ENCODE peak calls at places on chromosomes 7 and 10, in ten cellular contexts. One of them, this sample, is unnamed.

GRCh38 chr7:150586778-150587152 is 19.6 kb downstream of the GIMAP4 start:
- DNase-seq in CD4-positive, alpha-beta T cell: no peak
- DNase-seq in tibial artery: no peak
- DNase-seq in psoas muscle: no peak
- DNase-seq in foreskin fibroblast: no peak
- DNase-seq in AG09309: no peak
- DNase-seq in vagina: no peak
- DNase-seq in CD8-positive, alpha-beta T cell: no peak
- DNase-seq in AG04449: no peak
- DNase-seq in cardiac muscle cell: no peak
- DNase-seq in this sample: no peak

GRCh38 chr7:71982847-71983246 is 429.3 kb downstream of the CALN1 start:
- DNase-seq in CD4-positive, alpha-beta T cell: no peak
- DNase-seq in tibial artery: no peak
- DNase-seq in psoas muscle: no peak
- DNase-seq in foreskin fibroblast: no peak
- DNase-seq in AG09309: no peak
- DNase-seq in vagina: no peak
- DNase-seq in CD8-positive, alpha-beta T cell: no peak
- DNase-seq in AG04449: no peak
- DNase-seq in cardiac muscle cell: no peak
- DNase-seq in this sample: no peak

GRCh38 chr10:79105164-79105739 is 36.5 kb downstream of the ZMIZ1 start:
- DNase-seq in CD4-positive, alpha-beta T cell: no peak
- DNase-seq in tibial artery: no peak
- DNase-seq in psoas muscle: no peak
- DNase-seq in foreskin fibroblast: no peak
- DNase-seq in AG09309: no peak
- DNase-seq in vagina: no peak
- DNase-seq in CD8-positive, alpha-beta T cell: no peak
- DNase-seq in AG04449: no peak
- DNase-seq in cardiac muscle cell: no peak
- DNase-seq in this sample: no peak

GRCh38 chr10:133335238-133336122 is 1.2 kb downstream of the CALY start:
- DNase-seq in CD4-positive, alpha-beta T cell: peak; percentile 79
- DNase-seq in tibial artery: no peak
- DNase-seq in psoas muscle: peak; percentile 57
- DNase-seq in foreskin fibroblast: peak; percentile 85
- DNase-seq in AG09309: no peak
- DNase-seq in vagina: no peak
- DNase-seq in CD8-positive, alpha-beta T cell: peak; percentile 87
- DNase-seq in AG04449: no peak
- DNase-seq in cardiac muscle cell: peak; percentile 79
- DNase-seq in this sample: no peak

GRCh38 chr10:114655671-114656070 is 2.4 kb downstream of the ABLIM1 start:
- DNase-seq in CD4-positive, alpha-beta T cell: no peak
- DNase-seq in tibial artery: no peak
- DNase-seq in psoas muscle: no peak
- DNase-seq in foreskin fibroblast: no peak
- DNase-seq in AG09309: no peak
- DNase-seq in vagina: no peak
- DNase-seq in CD8-positive, alpha-beta T cell: no peak
- DNase-seq in AG04449: no peak
- DNase-seq in cardiac muscle cell: no peak
- DNase-seq in this sample: no peak

GRCh38 chr10:128814024-128814423 is 653.0 kb upstream of the MGMT start:
- DNase-seq in CD4-positive, alpha-beta T cell: no peak
- DNase-seq in tibial artery: no peak
- DNase-seq in psoas muscle: no peak
- DNase-seq in foreskin fibroblast: no peak
- DNase-seq in AG09309: no peak
- DNase-seq in vagina: no peak
- DNase-seq in CD8-positive, alpha-beta T cell: no peak
- DNase-seq in AG04449: no peak
- DNase-seq in cardiac muscle cell: no peak
- DNase-seq in this sample: no peak

GRCh38 chr10:58264780-58265179 is 2.9 kb downstream of the IPMK start:
- DNase-seq in CD4-positive, alpha-beta T cell: no peak
- DNase-seq in tibial artery: no peak
- DNase-seq in psoas muscle: no peak
- DNase-seq in foreskin fibroblast: no peak
- DNase-seq in AG09309: no peak
- DNase-seq in vagina: no peak
- DNase-seq in CD8-positive, alpha-beta T cell: no peak
- DNase-seq in AG04449: no peak
- DNase-seq in cardiac muscle cell: no peak
- DNase-seq in this sample: no peak

GRCh38 chr10:93991596-93992284 is 2.0 kb upstream of the PLCE1 start:
- DNase-seq in CD4-positive, alpha-beta T cell: no peak
- DNase-seq in tibial artery: peak; percentile 78
- DNase-seq in psoas muscle: peak; percentile 52
- DNase-seq in foreskin fibroblast: peak; percentile 79
- DNase-seq in AG09309: no peak
- DNase-seq in vagina: no peak
- DNase-seq in CD8-positive, alpha-beta T cell: no peak
- DNase-seq in AG04449: no peak
- DNase-seq in cardiac muscle cell: peak; percentile 93
- DNase-seq in this sample: no peak

GRCh38 chr7:7236041-7236440 is 53.7 kb downstream of the C1GALT1 start:
- DNase-seq in CD4-positive, alpha-beta T cell: no peak
- DNase-seq in tibial artery: no peak
- DNase-seq in psoas muscle: no peak
- DNase-seq in foreskin fibroblast: no peak
- DNase-seq in AG09309: no peak
- DNase-seq in vagina: no peak
- DNase-seq in CD8-positive, alpha-beta T cell: no peak
- DNase-seq in AG04449: no peak
- DNase-seq in cardiac muscle cell: no peak
- DNase-seq in this sample: peak; percentile 48

GRCh38 chr7:124276005-124276606 is 243.2 kb upstream of the TMEM229A start:
- DNase-seq in CD4-positive, alpha-beta T cell: no peak
- DNase-seq in tibial artery: no peak
- DNase-seq in psoas muscle: no peak
- DNase-seq in foreskin fibroblast: peak; percentile 4
- DNase-seq in AG09309: no peak
- DNase-seq in vagina: no peak
- DNase-seq in CD8-positive, alpha-beta T cell: no peak
- DNase-seq in AG04449: no peak
- DNase-seq in cardiac muscle cell: peak; percentile 4
- DNase-seq in this sample: no peak

GRCh38 chr7:151680810-151681209 is 161.1 kb upstream of the RHEB start:
- DNase-seq in CD4-positive, alpha-beta T cell: no peak
- DNase-seq in tibial artery: peak; percentile 90
- DNase-seq in psoas muscle: peak; percentile 64
- DNase-seq in foreskin fibroblast: peak; percentile 86
- DNase-seq in AG09309: no peak
- DNase-seq in vagina: no peak
- DNase-seq in CD8-positive, alpha-beta T cell: no peak
- DNase-seq in AG04449: no peak
- DNase-seq in cardiac muscle cell: peak; percentile 83
- DNase-seq in this sample: no peak

GRCh38 chr7:112790651-112790973 is 419 bp upstream of the TMEM168 start:
- DNase-seq in CD4-positive, alpha-beta T cell: no peak
- DNase-seq in tibial artery: no peak
- DNase-seq in psoas muscle: no peak
- DNase-seq in foreskin fibroblast: no peak
- DNase-seq in AG09309: no peak
- DNase-seq in vagina: no peak
- DNase-seq in CD8-positive, alpha-beta T cell: no peak
- DNase-seq in AG04449: no peak
- DNase-seq in cardiac muscle cell: no peak
- DNase-seq in this sample: no peak

GRCh38 chr10:91247360-91248111 is 27.1 kb downstream of the PCGF5 start:
- DNase-seq in CD4-positive, alpha-beta T cell: no peak
- DNase-seq in tibial artery: peak; percentile 85
- DNase-seq in psoas muscle: peak; percentile 20
- DNase-seq in foreskin fibroblast: peak; percentile 53
- DNase-seq in AG09309: no peak
- DNase-seq in vagina: no peak
- DNase-seq in CD8-positive, alpha-beta T cell: no peak
- DNase-seq in AG04449: peak; percentile 12
- DNase-seq in cardiac muscle cell: peak; percentile 7
- DNase-seq in this sample: no peak

GRCh38 chr7:133845005-133845404 is 282.1 kb upstream of the LRGUK start:
- DNase-seq in CD4-positive, alpha-beta T cell: no peak
- DNase-seq in tibial artery: no peak
- DNase-seq in psoas muscle: no peak
- DNase-seq in foreskin fibroblast: no peak
- DNase-seq in AG09309: no peak
- DNase-seq in vagina: no peak
- DNase-seq in CD8-positive, alpha-beta T cell: no peak
- DNase-seq in AG04449: no peak
- DNase-seq in cardiac muscle cell: no peak
- DNase-seq in this sample: no peak

GRCh38 chr10:82150123-82150900 is 275.3 kb downstream of the NRG3 start:
- DNase-seq in CD4-positive, alpha-beta T cell: no peak
- DNase-seq in tibial artery: no peak
- DNase-seq in psoas muscle: peak; percentile 13
- DNase-seq in foreskin fibroblast: peak; percentile 68
- DNase-seq in AG09309: no peak
- DNase-seq in vagina: no peak
- DNase-seq in CD8-positive, alpha-beta T cell: no peak
- DNase-seq in AG04449: no peak
- DNase-seq in cardiac muscle cell: peak; percentile 27
- DNase-seq in this sample: peak; percentile 21

GRCh38 chr10:92418891-92419290 is 127.9 kb downstream of the MARCHF5 start:
- DNase-seq in CD4-positive, alpha-beta T cell: no peak
- DNase-seq in tibial artery: no peak
- DNase-seq in psoas muscle: no peak
- DNase-seq in foreskin fibroblast: no peak
- DNase-seq in AG09309: no peak
- DNase-seq in vagina: no peak
- DNase-seq in CD8-positive, alpha-beta T cell: no peak
- DNase-seq in AG04449: no peak
- DNase-seq in cardiac muscle cell: no peak
- DNase-seq in this sample: no peak

GRCh38 chr10:30818010-30818660 is 188.6 kb upstream of the LYZL2 start:
- DNase-seq in CD4-positive, alpha-beta T cell: no peak
- DNase-seq in tibial artery: peak; percentile 80
- DNase-seq in psoas muscle: peak; percentile 77
- DNase-seq in foreskin fibroblast: peak; percentile 61
- DNase-seq in AG09309: no peak
- DNase-seq in vagina: no peak
- DNase-seq in CD8-positive, alpha-beta T cell: no peak
- DNase-seq in AG04449: no peak
- DNase-seq in cardiac muscle cell: peak; percentile 93
- DNase-seq in this sample: no peak

GRCh38 chr7:113144839-113145238 is 26.5 kb upstream of the SMIM30 start:
- DNase-seq in CD4-positive, alpha-beta T cell: no peak
- DNase-seq in tibial artery: no peak
- DNase-seq in psoas muscle: no peak
- DNase-seq in foreskin fibroblast: no peak
- DNase-seq in AG09309: no peak
- DNase-seq in vagina: no peak
- DNase-seq in CD8-positive, alpha-beta T cell: no peak
- DNase-seq in AG04449: no peak
- DNase-seq in cardiac muscle cell: no peak
- DNase-seq in this sample: no peak

GRCh38 chr7:4196121-4196819 is 485.8 kb upstream of the FOXK1 start:
- DNase-seq in CD4-positive, alpha-beta T cell: no peak
- DNase-seq in tibial artery: no peak
- DNase-seq in psoas muscle: no peak
- DNase-seq in foreskin fibroblast: no peak
- DNase-seq in AG09309: no peak
- DNase-seq in vagina: no peak
- DNase-seq in CD8-positive, alpha-beta T cell: no peak
- DNase-seq in AG04449: no peak
- DNase-seq in cardiac muscle cell: no peak
- DNase-seq in this sample: no peak

GRCh38 chr7:94509879-94510581 is 421 bp downstream of the CASD1 start:
- DNase-seq in CD4-positive, alpha-beta T cell: peak; percentile 54
- DNase-seq in tibial artery: peak; percentile 78
- DNase-seq in psoas muscle: peak; percentile 63
- DNase-seq in foreskin fibroblast: peak; percentile 85
- DNase-seq in AG09309: no peak
- DNase-seq in vagina: no peak
- DNase-seq in CD8-positive, alpha-beta T cell: peak; percentile 78
- DNase-seq in AG04449: no peak
- DNase-seq in cardiac muscle cell: peak; percentile 71
- DNase-seq in this sample: no peak
- TF ChIP-seq CTCF in CD4-positive, alpha-beta T cell: peak; percentile 13
- TF ChIP-seq CTCF in tibial artery: peak; percentile 14
- TF ChIP-seq CTCF in psoas muscle: peak; percentile 40
- TF ChIP-seq CTCF in foreskin fibroblast: peak; percentile 25
- TF ChIP-seq CTCF in AG09309: peak; percentile 32
- TF ChIP-seq CTCF in vagina: no peak
- TF ChIP-seq CTCF in CD8-positive, alpha-beta T cell: no peak
- TF ChIP-seq CTCF in AG04449: peak; percentile 48
- TF ChIP-seq CTCF in cardiac muscle cell: peak; percentile 35
- TF ChIP-seq CTCF in this sample: peak; percentile 38

DNA sequence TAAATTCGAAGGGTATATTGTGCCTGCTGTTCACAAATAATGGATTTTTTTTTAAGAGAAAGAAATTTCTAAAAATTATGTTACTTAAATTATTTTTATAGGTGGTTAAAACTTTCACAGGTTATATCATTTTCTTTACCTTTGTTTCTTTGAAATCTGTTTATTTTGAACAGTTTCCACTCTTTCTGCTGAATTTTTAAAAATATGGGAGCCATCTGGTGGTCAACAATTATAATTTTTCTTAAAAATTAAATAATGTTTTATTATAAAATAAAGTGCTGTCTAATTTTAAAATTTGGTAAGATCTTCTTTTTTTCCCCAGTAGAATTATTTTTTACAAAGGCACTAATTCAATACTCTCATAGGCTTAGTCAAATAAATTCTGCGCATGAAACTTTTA is 263.9 kb downstream of the ETV1 start:
- DNase-seq in CD4-positive, alpha-beta T cell: no peak
- DNase-seq in tibial artery: no peak
- DNase-seq in psoas muscle: no peak
- DNase-seq in foreskin fibroblast: no peak
- DNase-seq in AG09309: no peak
- DNase-seq in vagina: no peak
- DNase-seq in CD8-positive, alpha-beta T cell: no peak
- DNase-seq in AG04449: no peak
- DNase-seq in cardiac muscle cell: peak; percentile 9
- DNase-seq in this sample: no peak
- TF ChIP-seq CTCF in CD4-positive, alpha-beta T cell: no peak
- TF ChIP-seq CTCF in tibial artery: no peak
- TF ChIP-seq CTCF in psoas muscle: no peak
- TF ChIP-seq CTCF in foreskin fibroblast: no peak
- TF ChIP-seq CTCF in AG09309: no peak
- TF ChIP-seq CTCF in vagina: no peak
- TF ChIP-seq CTCF in CD8-positive, alpha-beta T cell: no peak
- TF ChIP-seq CTCF in AG04449: no peak
- TF ChIP-seq CTCF in cardiac muscle cell: no peak
- TF ChIP-seq CTCF in this sample: no peak

GRCh38 chr7:138585283-138585993 is 115.7 kb downstream of the SVOPL start:
- DNase-seq in CD4-positive, alpha-beta T cell: no peak
- DNase-seq in tibial artery: no peak
- DNase-seq in psoas muscle: no peak
- DNase-seq in foreskin fibroblast: no peak
- DNase-seq in AG09309: no peak
- DNase-seq in vagina: no peak
- DNase-seq in CD8-positive, alpha-beta T cell: no peak
- DNase-seq in AG04449: no peak
- DNase-seq in cardiac muscle cell: no peak
- DNase-seq in this sample: no peak
- TF ChIP-seq CTCF in CD4-positive, alpha-beta T cell: no peak
- TF ChIP-seq CTCF in tibial artery: no peak
- TF ChIP-seq CTCF in psoas muscle: no peak
- TF ChIP-seq CTCF in foreskin fibroblast: no peak
- TF ChIP-seq CTCF in AG09309: no peak
- TF ChIP-seq CTCF in vagina: no peak
- TF ChIP-seq CTCF in CD8-positive, alpha-beta T cell: no peak
- TF ChIP-seq CTCF in AG04449: no peak
- TF ChIP-seq CTCF in cardiac muscle cell: no peak
- TF ChIP-seq CTCF in this sample: no peak

GRCh38 chr10:60846173-60846572 is 67.9 kb downstream of the CDK1 start:
- DNase-seq in CD4-positive, alpha-beta T cell: no peak
- DNase-seq in tibial artery: no peak
- DNase-seq in psoas muscle: no peak
- DNase-seq in foreskin fibroblast: peak; percentile 48
- DNase-seq in AG09309: no peak
- DNase-seq in vagina: no peak
- DNase-seq in CD8-positive, alpha-beta T cell: no peak
- DNase-seq in AG04449: no peak
- DNase-seq in cardiac muscle cell: peak; percentile 73
- DNase-seq in this sample: no peak
- TF ChIP-seq CTCF in CD4-positive, alpha-beta T cell: no peak
- TF ChIP-seq CTCF in tibial artery: no peak
- TF ChIP-seq CTCF in psoas muscle: no peak
- TF ChIP-seq CTCF in foreskin fibroblast: no peak
- TF ChIP-seq CTCF in AG09309: peak; percentile 16
- TF ChIP-seq CTCF in vagina: no peak
- TF ChIP-seq CTCF in CD8-positive, alpha-beta T cell: no peak
- TF ChIP-seq CTCF in AG04449: no peak
- TF ChIP-seq CTCF in cardiac muscle cell: peak; percentile 14
- TF ChIP-seq CTCF in this sample: no peak